ENCODE peak calls at places on chromosomes 4 and X, in nine cellular contexts. F, Y, Z, P, M, L, E, G and D are unnamed samples.
A peak's percentile ranks its signal among the peaks of the same experiment; 100 is the strongest.

GRCh38 chrX:38327007-38327774 is at the start of gene RPGR:
- DNase-seq in F (no peak), Y (peak; percentile 98), Z (peak; percentile 53), P (peak; percentile 70), M (peak; percentile 89), L (peak; percentile 93), E (peak; percentile 90), G (peak; percentile 69), D (peak; percentile 97)

GRCh38 chrX:66163447-66163846 is 600 bp upstream of the HEPH start:
- DNase-seq in F (no peak), Y (no peak), Z (no peak), P (no peak), M (no peak), L (no peak), E (no peak), G (no peak), D (no peak)

GRCh38 chr4:123488916-123489315 is 92.3 kb downstream of the SPRY1 start:
- DNase-seq in F (peak; percentile 11), Y (no peak), Z (peak; percentile 74), P (no peak), M (no peak), L (peak; percentile 24), E (peak; percentile 29), G (no peak), D (no peak)

GRCh38 chrX:1433646-1434357 is 18.9 kb downstream of the ASMTL start:
- DNase-seq in F (no peak), Y (no peak), Z (no peak), P (no peak), M (no peak), L (no peak), E (no peak), G (no peak), D (no peak)

GRCh38 chrX:10932842-10933440 is 178.2 kb upstream of the HCCS start:
- DNase-seq in F (no peak), Y (no peak), Z (no peak), P (no peak), M (no peak), L (no peak), E (no peak), G (no peak), D (no peak)

GRCh38 chrX:45134303-45134702 is 66.4 kb downstream of the DIPK2B start:
- DNase-seq in F (no peak), Y (no peak), Z (no peak), P (no peak), M (no peak), L (no peak), E (no peak), G (no peak), D (no peak)

GRCh38 chr4:165537028-165537648 is 158.3 kb downstream of the CPE start:
- DNase-seq in F (no peak), Y (no peak), Z (no peak), P (no peak), M (no peak), L (peak; percentile 37), E (peak; percentile 38), G (peak; percentile 17), D (no peak)

GRCh38 chr4:169109276-169109675 is 99.2 kb upstream of the CBR4 start:
- DNase-seq in F (no peak), Y (no peak), Z (no peak), P (no peak), M (no peak), L (no peak), E (no peak), G (no peak), D (no peak)

GRCh38 chr4:948936-949300 is 16.7 kb downstream of the TMEM175 start:
- DNase-seq in F (no peak), Y (no peak), Z (no peak), P (no peak), M (no peak), L (no peak), E (no peak), G (no peak), D (peak; percentile 30)

GRCh38 chrX:45622538-45622937 is 421.9 kb upstream of the DIPK2B start:
- DNase-seq in F (no peak), Y (no peak), Z (no peak), P (no peak), M (no peak), L (peak; percentile 92), E (no peak), G (peak; percentile 77), D (no peak)

GRCh38 chr4:78478523-78478922 is 73.0 kb upstream of the ANXA3 start:
- DNase-seq in F (no peak), Y (no peak), Z (no peak), P (no peak), M (no peak), L (no peak), E (no peak), G (no peak), D (no peak)

GRCh38 chr4:152640058-152640921 is 39.5 kb downstream of the TMEM154 start:
- DNase-seq in F (no peak), Y (no peak), Z (no peak), P (no peak), M (no peak), L (peak; percentile 19), E (no peak), G (no peak), D (no peak)

DNA sequence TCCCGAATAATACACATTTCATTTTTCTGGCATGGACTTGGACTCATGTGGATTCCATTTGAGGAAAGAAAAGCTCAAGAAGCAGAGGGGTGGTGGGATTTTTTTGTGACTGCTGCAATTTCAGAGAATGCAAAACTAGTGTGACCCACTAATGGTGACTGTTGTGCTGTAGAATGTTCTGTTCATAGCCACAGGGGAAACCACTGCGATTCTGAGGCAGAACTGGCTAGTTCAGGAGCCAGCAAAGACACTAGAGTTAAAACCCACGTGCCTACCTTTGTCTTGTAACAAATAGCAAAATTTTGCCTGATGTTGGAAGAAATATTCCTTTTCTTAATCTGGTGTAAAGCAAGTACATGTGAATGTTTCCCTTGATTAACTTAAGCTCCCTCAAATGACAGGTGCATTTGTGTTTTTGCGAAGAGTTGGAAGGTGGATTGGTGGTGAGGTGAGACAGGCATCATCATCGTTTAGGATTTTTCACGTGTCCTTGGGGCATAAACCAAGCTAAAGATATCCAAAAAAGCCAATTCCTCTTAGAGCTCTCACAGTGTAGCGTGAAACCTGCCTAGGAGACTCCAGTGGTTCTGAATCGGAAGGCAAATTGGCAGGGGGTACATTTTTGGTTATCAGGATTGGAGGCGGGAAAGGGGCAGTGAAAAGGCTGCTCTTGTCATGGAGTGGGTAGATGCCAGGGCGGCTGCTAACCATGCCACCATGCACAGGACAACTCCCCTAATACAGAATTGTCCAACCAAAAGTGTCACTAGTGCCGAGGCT is 38.1 kb upstream of the FAM9C start:
- DNase-seq in F (no peak), Y (no peak), Z (no peak), P (no peak), M (no peak), L (no peak), E (no peak), G (no peak), D (no peak)
- TF ChIP-seq CTCF in F (no peak), Y (no peak), Z (no peak), P (no peak), M (no peak), L (no peak), E (no peak), G (no peak), D (no peak)

GRCh38 chr4:122300776-122301175 is 78.0 kb upstream of the ADAD1 start:
- DNase-seq in F (no peak), Y (no peak), Z (no peak), P (no peak), M (no peak), L (no peak), E (no peak), G (no peak), D (no peak)
- TF ChIP-seq CTCF in F (peak; percentile 34), Y (no peak), Z (peak; percentile 25), P (peak; percentile 6), M (no peak), L (peak; percentile 22), E (no peak), G (peak; percentile 8), D (no peak)

DNA sequence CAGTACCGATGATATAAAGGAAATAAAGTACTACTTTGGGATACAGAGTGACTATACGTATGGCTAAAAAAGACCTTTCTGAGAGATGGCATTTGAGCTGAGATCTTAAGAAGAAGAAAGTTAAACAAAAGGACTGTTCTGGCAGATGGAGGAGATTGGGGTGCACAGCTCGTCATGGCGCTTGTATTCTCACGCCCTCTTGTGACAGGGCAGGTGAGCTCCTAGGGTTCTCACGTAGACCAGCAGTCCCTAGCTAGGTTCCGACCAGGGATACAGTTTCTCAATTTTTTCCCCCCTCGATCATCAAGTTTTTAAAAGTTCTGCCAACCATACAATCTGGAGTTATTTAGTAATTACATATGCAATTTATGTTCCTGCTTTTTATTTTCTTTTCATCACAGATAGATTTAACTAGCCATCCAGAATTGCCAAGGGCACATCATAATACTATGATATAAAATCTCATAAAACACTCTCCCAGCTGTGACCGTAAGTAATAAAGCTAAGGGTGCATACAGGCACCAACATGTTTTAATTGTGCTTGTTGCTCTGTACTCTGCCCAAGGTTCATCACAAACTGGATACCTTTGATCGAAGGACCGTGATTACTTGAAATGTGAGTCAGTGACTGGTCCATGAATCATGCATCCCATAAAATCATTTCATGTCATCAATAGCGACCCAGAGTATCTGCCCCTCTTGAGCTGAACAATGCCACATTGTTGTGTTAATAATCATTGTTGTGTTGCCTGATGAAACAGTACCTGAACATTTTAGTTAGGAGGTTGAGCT is 69.4 kb upstream of the ZNF518B start:
- DNase-seq in F (no peak), Y (no peak), Z (no peak), P (no peak), M (no peak), L (no peak), E (no peak), G (no peak), D (no peak)
- TF ChIP-seq CTCF in F (no peak), Y (no peak), Z (no peak), P (no peak), M (no peak), L (no peak), E (no peak), G (no peak), D (no peak)

GRCh38 chrX:36897690-36898089 is 110.5 kb upstream of the FAM47C start:
- DNase-seq in F (no peak), Y (no peak), Z (no peak), P (no peak), M (no peak), L (no peak), E (no peak), G (no peak), D (no peak)

GRCh38 chrX:36898301-36898700 is 109.9 kb upstream of the FAM47C start:
- DNase-seq in F (no peak), Y (no peak), Z (peak; percentile 2), P (no peak), M (no peak), L (peak; percentile 0), E (peak; percentile 5), G (no peak), D (no peak)
- TF ChIP-seq CTCF in F (peak; percentile 59), Y (no peak), Z (peak; percentile 69), P (peak; percentile 44), M (no peak), L (peak; percentile 30), E (peak; percentile 17), G (no peak), D (no peak)